ENCODE peak calls at places on chromosomes 3 and 15, in four cellular contexts. R, G, W and Y are unnamed samples.

GRCh38 chr3:123064506-123064905 is 2.3 kb upstream of the PDIA5 start:
- DNase-seq in G (no peak), W (no peak), R (no peak), Y (no peak)

GRCh38 chr15:24772256-24772655 is 96.7 kb downstream of the NPAP1 start:
- DNase-seq in W (no peak), G (no peak), R (no peak), Y (no peak)

GRCh38 chr15:78131295-78132021 is at the start of gene CIB2:
- DNase-seq in R (peak; percentile 77), G (peak; percentile 73), W (peak; percentile 47), Y (peak; percentile 76)

GRCh38 chr3:177451940-177452484 is 254.7 kb upstream of the TBL1XR1 start:
- DNase-seq in G (no peak), W (no peak), R (no peak), Y (no peak)

GRCh38 chr3:10771486-10772225 is 44.4 kb upstream of the SLC6A11 start:
- DNase-seq in R (no peak), G (no peak), W (no peak), Y (no peak)

GRCh38 chr3:109362823-109363222 is 25.5 kb upstream of the DPPA4 start:
- DNase-seq in W (no peak), R (no peak), G (no peak), Y (no peak)

GRCh38 chr3:158165730-158166129 is 55.8 kb downstream of the RSRC1 start:
- DNase-seq in W (no peak), G (no peak), R (no peak), Y (no peak)

GRCh38 chr3:45765286-45765851 is 31.0 kb downstream of the SLC6A20 start:
- DNase-seq in W (no peak), G (no peak), R (no peak), Y (no peak)

GRCh38 chr15:52728899-52729298 is 49.7 kb upstream of the ATOSA start:
- DNase-seq in W (no peak), R (no peak), G (no peak), Y (no peak)

GRCh38 chr3:40191850-40192448 is 117.6 kb upstream of the EIF1B start:
- DNase-seq in G (peak; percentile 66), W (peak; percentile 8), R (peak; percentile 74), Y (no peak)

GRCh38 chr3:97815149-97815917 is 6.5 kb upstream of the CRYBG3 start:
- DNase-seq in G (no peak), W (no peak), R (no peak), Y (no peak)

GRCh38 chr15:31467361-31467760 is 140.7 kb downstream of the KLF13 start:
- DNase-seq in R (peak; percentile 8), W (no peak), G (peak; percentile 18), Y (no peak)

GRCh38 chr15:35557544-35557943 is 11.6 kb upstream of the DPH6 start:
- DNase-seq in G (no peak), W (no peak), R (no peak), Y (no peak)

GRCh38 chr15:85750807-85751730 is 43.7 kb downstream of the KLHL25 start:
- DNase-seq in W (no peak), G (peak; percentile 24), R (peak; percentile 54), Y (peak; percentile 74)

GRCh38 chr15:41939986-41940385 is 32.4 kb downstream of the EHD4 start:
- DNase-seq in R (no peak), G (no peak), W (no peak), Y (no peak)

GRCh38 chr3:48538451-48538850 is 18.2 kb downstream of the PFKFB4 start:
- DNase-seq in R (no peak), W (no peak), G (no peak), Y (no peak)
- H3K36me3 ChIP-seq in R (no peaks in the 10 kb centered on the region), W (no peaks in the 10 kb centered on the region), G (peaks cover 58% of the 10 kb centered on the region), Y (peaks cover 26% of the 10 kb centered on the region)

GRCh38 chr3:52268036-52268435 is 10.4 kb downstream of the WDR82 start:
- DNase-seq in G (no peak), W (no peak), R (no peak), Y (no peak)

GRCh38 chr3:52265387-52265786 is 13.1 kb downstream of the WDR82 start:
- DNase-seq in G (no peak), W (no peak), R (no peak), Y (no peak)

GRCh38 chr3:52272831-52273230 is 5.6 kb downstream of the WDR82 start:
- DNase-seq in G (no peak), W (no peak), R (no peak), Y (no peak)

DNA sequence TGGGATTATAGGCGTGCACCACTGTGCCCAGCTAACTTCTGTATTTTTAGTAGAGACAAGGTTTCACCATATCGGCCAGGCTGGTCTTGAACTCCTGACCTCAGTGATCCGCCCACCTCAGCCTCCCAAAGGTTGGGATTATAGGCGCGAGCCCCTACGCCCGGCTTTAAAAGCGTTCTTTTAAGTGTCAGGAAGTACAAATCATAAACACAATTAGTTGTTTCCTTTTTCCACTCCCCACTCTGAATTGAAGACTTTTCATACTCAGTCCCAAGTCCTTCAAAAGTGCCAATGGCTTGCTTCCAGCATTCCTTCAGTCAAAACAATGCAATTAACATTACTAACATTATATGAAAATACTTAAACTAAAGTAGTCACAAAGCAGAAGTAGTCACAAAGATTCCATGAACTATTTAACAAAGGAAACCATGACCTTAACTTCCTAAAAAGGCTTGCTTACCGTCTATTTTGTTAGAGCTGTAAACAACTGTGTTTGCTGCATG is 8.1 kb downstream of the WDR82 start:
- DNase-seq in G (no peak), W (no peak), R (no peak), Y (no peak)
- H3K36me3 ChIP-seq in G (peaks cover 61% of the 10 kb centered on the region), W (peaks cover 27% of the 10 kb centered on the region), R (no peaks in the 10 kb centered on the region), Y (peaks cover 43% of the 10 kb centered on the region)

DNA sequence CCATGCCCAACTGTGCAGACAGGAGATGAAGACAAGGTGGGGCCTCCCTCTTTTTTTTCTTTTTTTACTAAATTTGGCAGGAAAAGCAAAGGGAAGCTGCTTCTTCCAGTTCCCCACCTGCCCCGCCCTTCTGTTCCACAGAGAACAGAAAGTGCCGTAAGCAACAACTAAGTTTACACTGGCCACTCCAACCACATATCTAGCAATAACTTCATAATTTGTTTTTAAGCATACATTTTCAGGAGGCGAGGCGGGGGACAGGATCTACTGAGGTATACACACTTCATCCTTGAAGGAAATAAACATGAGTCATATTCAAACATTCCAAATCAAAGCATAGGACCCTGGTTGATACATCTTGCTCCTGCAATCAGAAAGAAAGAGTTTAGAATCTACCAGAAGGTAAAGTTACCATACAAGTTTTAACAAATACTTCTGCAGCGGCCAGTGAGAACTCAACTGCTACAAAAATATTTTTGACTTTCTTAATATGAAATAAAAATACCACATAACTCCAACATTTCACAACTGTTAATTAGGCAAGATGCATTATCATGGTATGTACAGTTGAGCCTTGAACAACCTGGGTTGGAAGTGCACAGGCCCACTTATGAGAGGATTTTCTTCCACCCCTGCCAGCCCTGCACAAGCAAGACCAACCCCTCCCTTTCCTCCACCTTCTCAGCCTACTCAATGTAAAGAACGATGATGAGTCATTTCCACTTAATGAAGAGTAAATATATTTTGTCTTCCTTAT is 50.7 kb downstream of the FOXP1 start:
- DNase-seq in R (no peak), G (no peak), W (no peak), Y (no peak)
- H3K36me3 ChIP-seq in R (no peaks in the 10 kb centered on the region), G (no peaks in the 10 kb centered on the region), W (no peaks in the 10 kb centered on the region), Y (no peaks in the 10 kb centered on the region)

GRCh38 chr3:48979451-48979850 is 10.6 kb upstream of the P4HTM start:
- DNase-seq in R (no peak), G (no peak), W (no peak), Y (no peak)
- H3K36me3 ChIP-seq in R (no peaks in the 10 kb centered on the region), G (peaks cover 100% of the 10 kb centered on the region), W (peaks cover 57% of the 10 kb centered on the region), Y (peaks cover 94% of the 10 kb centered on the region)